ENCODE peak calls at places on chromosomes 11 and 22, in seven cellular contexts. T, X, W, P, E, K and C are unnamed samples.

GRCh38 chr11:38448284-38448683 is 1850.2 kb upstream of the RAG2 start:
- DNase-seq in T (no peak), X (no peak), W (no peak), P (no peak), E (no peak), K (no peak), C (no peak)

GRCh38 chr22:31098633-31099110 is 8.7 kb downstream of the SELENOM start:
- DNase-seq in T (no peak), X (no peak), W (no peak), P (no peak), E (peak), K (peak), C (no peak)

GRCh38 chr11:131664246-131664645 is 293.8 kb downstream of the NTM start:
- DNase-seq in T (no peak), X (no peak), W (no peak), P (no peak), E (no peak), K (no peak), C (no peak)

GRCh38 chr11:81476345-81476744 is 1257.3 kb downstream of the FAM181B start:
- DNase-seq in T (no peak), X (no peak), W (no peak), P (no peak), E (no peak), K (no peak), C (no peak)

GRCh38 chr22:29071261-29072045 is 1.4 kb upstream of the KREMEN1 start:
- DNase-seq in T (peak), X (no peak), W (no peak), P (peak), E (no peak), K (no peak), C (peak)

GRCh38 chr22:37196539-37197450 is 8.7 kb upstream of the C1QTNF6 start:
- DNase-seq in T (peak), X (no peak), W (no peak), P (no peak), E (peak), K (peak), C (peak)

GRCh38 chr11:15816996-15817395 is 539.4 kb downstream of the SOX6 start:
- DNase-seq in T (no peak), X (no peak), W (no peak), P (no peak), E (no peak), K (no peak), C (no peak)

GRCh38 chr11:12728417-12728816 is 54.2 kb downstream of the TEAD1 start:
- DNase-seq in T (no peak), X (no peak), W (no peak), P (no peak), E (no peak), K (peak), C (no peak)

GRCh38 chr22:20720692-20721408 is 53.1 kb upstream of the SERPIND1 start:
- DNase-seq in T (no peak), X (no peak), W (no peak), P (no peak), E (no peak), K (no peak), C (no peak)

GRCh38 chr22:35328472-35328885 is 28.8 kb downstream of the TOM1 start:
- DNase-seq in T (no peak), X (no peak), W (no peak), P (no peak), E (no peak), K (no peak), C (no peak)

GRCh38 chr11:16612801-16613400 is 125.5 kb upstream of the C11orf58 start:
- DNase-seq in T (no peak), X (no peak), W (no peak), P (no peak), E (no peak), K (peak), C (peak)

GRCh38 chr11:102798012-102798746 is at the start of gene MMP1:
- DNase-seq in T (peak), X (peak), W (no peak), P (no peak), E (no peak), K (no peak), C (peak)

GRCh38 chr11:77580712-77581337 is 8.9 kb upstream of the AQP11 start:
- DNase-seq in T (peak), X (no peak), W (peak), P (no peak), E (no peak), K (no peak), C (peak)

GRCh38 chr11:34790620-34791019 is 125.6 kb downstream of the APIP start:
- DNase-seq in T (no peak), X (no peak), W (no peak), P (no peak), E (no peak), K (no peak), C (peak)

GRCh38 chr11:19723572-19724342 is 11.1 kb downstream of the NAV2 start:
- DNase-seq in T (peak), X (no peak), W (no peak), P (no peak), E (no peak), K (peak), C (peak)

GRCh38 chr11:33941637-33942160 is 49.8 kb upstream of the LMO2 start:
- DNase-seq in T (peak), X (no peak), W (no peak), P (no peak), E (no peak), K (peak), C (no peak)

GRCh38 chr22:47598864-47599263 is 836.4 kb downstream of the TBC1D22A start:
- DNase-seq in T (no peak), X (no peak), W (no peak), P (no peak), E (no peak), K (no peak), C (no peak)

GRCh38 chr11:57378166-57378565 is 2.8 kb downstream of the PRG3 start:
- DNase-seq in T (no peak), X (no peak), W (no peak), P (no peak), E (no peak), K (no peak), C (no peak)

GRCh38 chr11:14554959-14555358 is 34.8 kb upstream of the PSMA1 start:
- DNase-seq in T (peak), X (no peak), W (no peak), P (no peak), E (no peak), K (no peak), C (no peak)

GRCh38 chr11:67041602-67042001 is 15.0 kb upstream of the RHOD start:
- DNase-seq in T (no peak), X (no peak), W (no peak), P (no peak), E (no peak), K (no peak), C (no peak)

GRCh38 chr11:93784935-93785360 is 866 bp downstream of the MED17 start:
- DNase-seq in T (peak), X (no peak), W (no peak), P (no peak), E (no peak), K (peak), C (no peak)

GRCh38 chr22:25627271-25627848 is 62.9 kb downstream of the GRK3 start:
- DNase-seq in T (peak), X (no peak), W (peak), P (no peak), E (no peak), K (peak), C (peak)

DNA sequence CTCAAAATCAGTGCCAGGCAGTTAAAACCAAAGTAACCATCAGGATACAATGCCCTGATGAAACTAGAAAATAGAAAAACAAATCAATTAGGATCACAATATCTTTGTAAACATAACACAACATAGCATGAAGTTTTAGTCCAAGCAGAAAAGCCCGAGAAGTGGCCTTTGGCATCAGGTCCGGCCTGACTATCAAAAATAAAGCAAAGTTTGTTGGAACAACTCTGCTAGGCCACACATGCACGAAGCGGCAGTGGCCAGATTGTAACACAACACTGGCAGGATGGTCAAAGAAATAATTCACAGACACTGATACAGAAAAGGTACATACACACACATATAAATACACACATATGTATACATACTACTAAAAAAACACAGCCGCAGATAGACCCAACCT is 26.9 kb downstream of the CDON start:
- DNase-seq in T (no peak), X (no peak), W (no peak), P (no peak), E (no peak), K (no peak), C (no peak)
- TF ChIP-seq CTCF in T (no peak), X (no peak), W (no peak), P (no peak), E (no peak), K (no peak), C (no peak)

DNA sequence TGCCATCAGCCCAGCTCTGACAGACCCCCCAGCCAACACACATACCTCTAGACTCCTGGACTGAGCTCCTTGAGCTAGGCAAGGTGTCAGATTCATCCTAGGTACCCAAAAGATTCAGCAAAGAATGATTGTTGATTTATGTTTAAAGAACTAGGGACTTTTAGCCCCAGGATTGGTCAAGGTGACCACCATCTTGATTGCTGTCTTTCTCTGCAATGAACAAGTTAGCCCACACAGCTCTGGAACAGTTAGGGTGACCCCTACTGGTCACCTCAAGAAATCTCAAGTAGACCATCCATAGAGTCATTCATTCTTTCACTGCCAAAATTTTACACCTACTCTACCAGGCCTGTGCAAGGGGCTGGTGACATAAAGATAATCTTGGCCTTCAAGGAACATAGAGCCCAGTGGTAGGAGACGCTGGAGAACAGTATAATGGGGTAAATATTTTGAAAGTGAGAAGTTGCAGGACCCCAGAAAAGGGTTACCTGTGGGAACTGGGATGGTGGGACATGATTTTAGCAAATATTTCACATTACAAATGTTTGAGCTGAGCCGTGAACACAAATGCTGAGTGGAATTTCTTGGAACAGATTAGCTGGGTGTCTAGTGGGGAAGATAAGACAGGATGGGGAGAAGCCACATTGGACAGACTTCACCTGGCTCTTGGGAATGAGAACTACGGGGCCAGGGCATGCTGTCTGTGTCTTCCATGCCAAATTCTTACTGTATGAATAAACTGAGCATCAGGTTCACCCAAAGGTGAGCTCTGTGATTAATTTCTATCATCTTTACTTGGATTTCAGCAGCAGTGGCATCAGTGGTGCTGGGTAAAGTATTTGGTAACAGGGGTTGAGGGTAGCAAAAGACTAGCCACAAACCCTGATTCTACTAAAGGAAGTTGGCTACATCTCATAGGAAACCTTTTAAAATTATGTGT is 39.1 kb downstream of the IRAG1 start:
- DNase-seq in T (peak), X (no peak), W (peak), P (peak), E (no peak), K (peak), C (peak)
- TF ChIP-seq CTCF in T (peak), X (peak), W (peak), P (peak), E (peak), K (peak), C (peak)

DNA sequence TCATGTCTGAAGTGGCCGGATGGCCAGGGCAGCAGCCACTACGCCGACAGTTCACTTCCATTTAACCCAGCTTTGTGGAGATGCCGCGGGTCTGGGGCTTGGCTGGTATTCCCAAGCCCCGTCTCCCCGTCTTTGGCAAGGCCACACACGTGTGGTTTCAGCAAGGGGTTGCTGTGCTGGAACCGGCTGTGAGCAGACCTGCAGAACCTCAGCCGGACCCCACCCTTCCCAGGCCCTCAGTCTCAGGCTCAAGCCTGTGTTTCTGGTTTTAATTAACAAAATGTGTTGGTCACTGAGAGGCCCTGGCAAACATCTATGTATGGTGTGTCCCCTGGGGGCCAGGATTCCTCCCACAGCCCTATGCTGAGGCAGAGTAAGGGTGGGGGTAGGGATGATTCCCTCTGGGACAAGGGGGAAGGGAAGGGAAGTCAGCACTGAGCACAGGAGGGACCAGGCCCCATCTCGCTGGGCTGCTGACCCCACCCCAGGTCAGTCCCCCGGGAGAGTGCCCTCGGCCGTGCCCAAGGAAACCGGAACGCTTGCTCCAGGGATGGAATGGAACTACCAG is 9.3 kb downstream of the OSBPL5 start:
- DNase-seq in T (peak), X (no peak), W (no peak), P (no peak), E (no peak), K (peak), C (no peak)
- TF ChIP-seq CTCF in T (no peak), X (no peak), W (no peak), P (no peak), E (no peak), K (no peak), C (no peak)

GRCh38 chr11:73343076-73343833 is 32.9 kb upstream of the RELT start:
- DNase-seq in T (no peak), X (no peak), W (no peak), P (no peak), E (no peak), K (peak), C (no peak)

GRCh38 chr11:73344191-73344607 is 32.0 kb upstream of the RELT start:
- DNase-seq in T (no peak), X (no peak), W (no peak), P (no peak), E (no peak), K (peak), C (no peak)

GRCh38 chr11:73340164-73340563 is 32.1 kb downstream of the ARHGEF17 start:
- DNase-seq in T (no peak), X (no peak), W (no peak), P (no peak), E (no peak), K (no peak), C (no peak)

GRCh38 chr11:73345481-73346147 is 30.6 kb upstream of the RELT start:
- DNase-seq in T (no peak), X (no peak), W (no peak), P (no peak), E (no peak), K (no peak), C (no peak)

GRCh38 chr11:73342633-73343032 is 33.6 kb upstream of the RELT start:
- DNase-seq in T (no peak), X (no peak), W (no peak), P (no peak), E (no peak), K (peak), C (no peak)
- TF ChIP-seq CTCF in T (no peak), X (no peak), W (no peak), P (no peak), E (no peak), K (no peak), C (no peak)

GRCh38 chr11:133905677-133906156 is 51.1 kb downstream of the IGSF9B start:
- DNase-seq in T (no peak), X (no peak), W (no peak), P (no peak), E (no peak), K (no peak), C (no peak)
- TF ChIP-seq CTCF in T (no peak), X (no peak), W (no peak), P (no peak), E (no peak), K (no peak), C (no peak)

GRCh38 chr11:31492320-31492913 is 17.0 kb downstream of the IMMP1L start:
- DNase-seq in T (peak), X (no peak), W (no peak), P (no peak), E (no peak), K (no peak), C (peak)

GRCh38 chr11:31493235-31493634 is 16.2 kb downstream of the IMMP1L start:
- DNase-seq in T (no peak), X (no peak), W (no peak), P (no peak), E (no peak), K (no peak), C (no peak)

GRCh38 chr11:31487848-31488247 is 21.6 kb downstream of the IMMP1L start:
- DNase-seq in T (peak), X (no peak), W (peak), P (no peak), E (no peak), K (peak), C (peak)
- TF ChIP-seq CTCF in T (peak), X (peak), W (peak), P (peak), E (no peak), K (peak), C (peak)

GRCh38 chr22:26674211-26675190 is 17.1 kb downstream of the MIAT start:
- DNase-seq in T (no peak), X (no peak), W (peak), P (no peak), E (no peak), K (no peak), C (peak)
- TF ChIP-seq CTCF in T (no peak), X (no peak), W (peak), P (no peak), E (no peak), K (no peak), C (peak)